ENCODE peak calls at places on chromosomes 16 and 17, in ten cellular contexts. One of them, this sample, is unnamed.

GRCh38 chr17:80070375-80071115 is 30.8 kb upstream of the GAA start:
- DNase-seq in naive B cell: no peak
- DNase-seq in prostate gland: no peak
- DNase-seq in stimulated activated CD4-positive, alpha-beta T cell treated with anti-CD3 and anti-CD28 coated beads, TNF-alpha, amount 100 ng/mL, for 24 hours: no peak
- DNase-seq in neural progenitor cell: no peak
- DNase-seq in GM13976: no peak
- DNase-seq in NCI-H2107: no peak
- DNase-seq in activated naive CD4-positive, alpha-beta T cell treated with Interleukin-2 at 50 U/mL for 16 hours: no peak
- DNase-seq in NCI-H510A: no peak
- DNase-seq in Caki2: no peak
- DNase-seq in this sample: no peak

GRCh38 chr16:86355538-86355937 is 154.8 kb upstream of the FOXF1 start:
- DNase-seq in activated naive CD4-positive, alpha-beta T cell treated with Interleukin-2 at 50 U/mL for 16 hours: no peak
- DNase-seq in GM13976: no peak
- DNase-seq in Caki2: no peak
- DNase-seq in neural progenitor cell: no peak
- DNase-seq in NCI-H2107: no peak
- DNase-seq in NCI-H510A: no peak
- DNase-seq in prostate gland: no peak
- DNase-seq in stimulated activated CD4-positive, alpha-beta T cell treated with anti-CD3 and anti-CD28 coated beads, TNF-alpha, amount 100 ng/mL, for 24 hours: no peak
- DNase-seq in naive B cell: no peak
- DNase-seq in this sample: no peak

GRCh38 chr16:1651509-1652342 is 26.4 kb upstream of the JPT2 start:
- DNase-seq in stimulated activated CD4-positive, alpha-beta T cell treated with anti-CD3 and anti-CD28 coated beads, TNF-alpha, amount 100 ng/mL, for 24 hours: no peak
- DNase-seq in NCI-H2107: no peak
- DNase-seq in prostate gland: no peak
- DNase-seq in GM13976: no peak
- DNase-seq in NCI-H510A: no peak
- DNase-seq in activated naive CD4-positive, alpha-beta T cell treated with Interleukin-2 at 50 U/mL for 16 hours: no peak
- DNase-seq in naive B cell: no peak
- DNase-seq in neural progenitor cell: no peak
- DNase-seq in Caki2: no peak
- DNase-seq in this sample: no peak

GRCh38 chr17:17363638-17364337 is 60.6 kb downstream of the NT5M start:
- DNase-seq in neural progenitor cell: peak
- DNase-seq in naive B cell: no peak
- DNase-seq in NCI-H510A: peak
- DNase-seq in prostate gland: no peak
- DNase-seq in stimulated activated CD4-positive, alpha-beta T cell treated with anti-CD3 and anti-CD28 coated beads, TNF-alpha, amount 100 ng/mL, for 24 hours: no peak
- DNase-seq in Caki2: no peak
- DNase-seq in GM13976: no peak
- DNase-seq in activated naive CD4-positive, alpha-beta T cell treated with Interleukin-2 at 50 U/mL for 16 hours: no peak
- DNase-seq in NCI-H2107: no peak
- DNase-seq in this sample: no peak

GRCh38 chr16:17404903-17405691 is 65.7 kb downstream of the XYLT1 start:
- DNase-seq in NCI-H2107: no peak
- DNase-seq in Caki2: no peak
- DNase-seq in stimulated activated CD4-positive, alpha-beta T cell treated with anti-CD3 and anti-CD28 coated beads, TNF-alpha, amount 100 ng/mL, for 24 hours: no peak
- DNase-seq in activated naive CD4-positive, alpha-beta T cell treated with Interleukin-2 at 50 U/mL for 16 hours: no peak
- DNase-seq in NCI-H510A: no peak
- DNase-seq in prostate gland: no peak
- DNase-seq in neural progenitor cell: no peak
- DNase-seq in GM13976: no peak
- DNase-seq in naive B cell: no peak
- DNase-seq in this sample: peak

GRCh38 chr16:63913278-63913677 is 1208.6 kb downstream of the CDH11 start:
- DNase-seq in GM13976: no peak
- DNase-seq in prostate gland: no peak
- DNase-seq in Caki2: no peak
- DNase-seq in neural progenitor cell: no peak
- DNase-seq in NCI-H2107: no peak
- DNase-seq in stimulated activated CD4-positive, alpha-beta T cell treated with anti-CD3 and anti-CD28 coated beads, TNF-alpha, amount 100 ng/mL, for 24 hours: no peak
- DNase-seq in NCI-H510A: no peak
- DNase-seq in activated naive CD4-positive, alpha-beta T cell treated with Interleukin-2 at 50 U/mL for 16 hours: no peak
- DNase-seq in naive B cell: no peak
- DNase-seq in this sample: no peak

GRCh38 chr17:41538565-41538991 is 10.5 kb upstream of the KRT19 start:
- DNase-seq in stimulated activated CD4-positive, alpha-beta T cell treated with anti-CD3 and anti-CD28 coated beads, TNF-alpha, amount 100 ng/mL, for 24 hours: no peak
- DNase-seq in GM13976: no peak
- DNase-seq in naive B cell: no peak
- DNase-seq in prostate gland: no peak
- DNase-seq in neural progenitor cell: no peak
- DNase-seq in NCI-H510A: no peak
- DNase-seq in activated naive CD4-positive, alpha-beta T cell treated with Interleukin-2 at 50 U/mL for 16 hours: no peak
- DNase-seq in NCI-H2107: no peak
- DNase-seq in Caki2: peak
- DNase-seq in this sample: no peak

GRCh38 chr17:32671891-32672290 is 185.1 kb downstream of the CDK5R1 start:
- DNase-seq in naive B cell: no peak
- DNase-seq in NCI-H2107: no peak
- DNase-seq in GM13976: no peak
- DNase-seq in NCI-H510A: no peak
- DNase-seq in neural progenitor cell: no peak
- DNase-seq in activated naive CD4-positive, alpha-beta T cell treated with Interleukin-2 at 50 U/mL for 16 hours: no peak
- DNase-seq in stimulated activated CD4-positive, alpha-beta T cell treated with anti-CD3 and anti-CD28 coated beads, TNF-alpha, amount 100 ng/mL, for 24 hours: no peak
- DNase-seq in prostate gland: no peak
- DNase-seq in Caki2: no peak
- DNase-seq in this sample: peak

GRCh38 chr16:70809392-70810060 is 8.6 kb upstream of the VAC14 start:
- DNase-seq in neural progenitor cell: no peak
- DNase-seq in NCI-H510A: no peak
- DNase-seq in activated naive CD4-positive, alpha-beta T cell treated with Interleukin-2 at 50 U/mL for 16 hours: no peak
- DNase-seq in prostate gland: no peak
- DNase-seq in stimulated activated CD4-positive, alpha-beta T cell treated with anti-CD3 and anti-CD28 coated beads, TNF-alpha, amount 100 ng/mL, for 24 hours: no peak
- DNase-seq in Caki2: no peak
- DNase-seq in naive B cell: no peak
- DNase-seq in GM13976: peak
- DNase-seq in NCI-H2107: no peak
- DNase-seq in this sample: no peak

This sample was measured in thyroid gland.